ENCODE peak calls at places on chromosomes 3 and 15, in six cellular contexts. O is naive thymus-derived CD8-positive, alpha-beta T cell; I is thyroid gland; P is heart left ventricle; T is GM23248; A is activated naive CD4-positive, alpha-beta T cell. D is an unnamed sample.

GRCh38 chr3:108461641-108462040 is 48.8 kb downstream of the MYH15 start:
- DNase-seq in O (no peak), A (no peak), P (no peak), T (peak; percentile 46), I (no peak), D (no peak)

GRCh38 chr15:29774900-29775299 is 47.4 kb downstream of the TJP1 start:
- DNase-seq in P (no peak), O (no peak), T (peak; percentile 77), A (no peak), I (no peak), D (no peak)

GRCh38 chr3:125110876-125111480 is 55.2 kb upstream of the HEG1 start:
- DNase-seq in O (no peak), P (no peak), A (no peak), T (no peak), I (no peak), D (no peak)

GRCh38 chr3:42478830-42479229 is 23.6 kb upstream of the VIPR1 start:
- DNase-seq in O (no peak), T (no peak), A (no peak), P (no peak), I (no peak), D (no peak)

GRCh38 chr3:44729384-44729910 is at the start of gene ZNF501:
- DNase-seq in T (peak; percentile 91), I (peak; percentile 92), A (peak; percentile 40), O (peak; percentile 82), P (peak; percentile 94), D (peak; percentile 57)

GRCh38 chr15:25727867-25728600 is 135.1 kb downstream of the ATP10A start:
- DNase-seq in O (no peak), T (no peak), I (no peak), P (no peak), A (no peak), D (no peak)

GRCh38 chr3:128505771-128506170 is 12.8 kb upstream of the GATA2 start:
- DNase-seq in P (no peak), A (no peak), O (no peak), I (no peak), T (peak; percentile 13), D (no peak)

GRCh38 chr3:17972030-17972429 is 229.6 kb upstream of the TBC1D5 start:
- DNase-seq in P (no peak), O (no peak), T (no peak), A (no peak), I (no peak), D (no peak)

GRCh38 chr3:168589376-168589775 is 493.7 kb upstream of the GOLIM4 start:
- DNase-seq in P (no peak), A (no peak), I (no peak), T (no peak), O (no peak), D (no peak)

GRCh38 chr3:173699353-173699752 is 301.8 kb downstream of the NLGN1 start:
- DNase-seq in O (no peak), I (no peak), P (no peak), T (no peak), A (no peak), D (no peak)

GRCh38 chr3:120908803-120909601 is 997 bp downstream of the STXBP5L start:
- DNase-seq in P (no peak), A (no peak), T (peak; percentile 3), I (peak; percentile 49), O (no peak), D (no peak)

GRCh38 chr3:14876942-14877341 is 58.2 kb downstream of the FGD5 start:
- DNase-seq in T (peak; percentile 57), I (peak; percentile 16), P (peak; percentile 59), O (no peak), A (no peak), D (no peak)

GRCh38 chr3:103295974-103296570 is 861.3 kb downstream of the ZPLD1 start:
- DNase-seq in T (peak; percentile 3), I (no peak), O (no peak), A (no peak), P (no peak), D (no peak)

GRCh38 chr15:57477736-57478522 is 101.6 kb downstream of the CGNL1 start:
- DNase-seq in P (no peak), T (no peak), O (no peak), I (no peak), A (no peak), D (no peak)

GRCh38 chr15:69729167-69729748 is 276.6 kb downstream of the RPLP1 start:
- DNase-seq in O (peak; percentile 55), P (peak; percentile 36), A (peak; percentile 31), T (peak; percentile 46), I (peak; percentile 35), D (no peak)

GRCh38 chr15:65336767-65337435 is 32.4 kb downstream of the RNU5B-1 start:
- DNase-seq in O (no peak), T (no peak), A (no peak), I (no peak), P (no peak), D (peak; percentile 48)

GRCh38 chr15:28953573-28954195 is 67.9 kb downstream of the APBA2 start:
- DNase-seq in T (no peak), I (no peak), O (no peak), P (no peak), A (no peak), D (no peak)

GRCh38 chr15:57165992-57166391 is 210.3 kb upstream of the CGNL1 start:
- DNase-seq in O (no peak), P (no peak), I (no peak), A (no peak), T (peak; percentile 47), D (no peak)

GRCh38 chr3:155859859-155860258 is 5.6 kb upstream of the SLC33A1 start:
- DNase-seq in I (no peak), A (no peak), P (no peak), O (no peak), T (peak; percentile 51), D (peak; percentile 56)